ENCODE peak calls at places on chromosomes 11 and 22, in nine cellular contexts. V is CD8-positive, alpha-beta memory T cell; T is activated T-cell treated with anti-CD3 and anti-CD28 coated beads, Interleukin-2, amount 50 U/mL, for 72 hours; C is Calu3; W is activated CD8-positive, alpha-beta memory T cell treated with anti-CD3 and anti-CD28 coated beads for 24 hours; B is head of caudate nucleus; G is NCI-H1930; P is dermis blood vessel endothelial cell; Y is brain microvascular endothelial cell. K is an unnamed sample.

GRCh38 chr22:28772633-28773460 is at the start of gene CCDC117:
- DNase-seq in V (peak), T (peak), C (peak), W (peak), B (peak), G (peak), P (peak), Y (peak), K (peak)

GRCh38 chr11:85898456-85898855 is 43.3 kb downstream of the CCDC83 start:
- DNase-seq in V (no peak), T (no peak), C (no peak), W (no peak), B (no peak), G (no peak), P (no peak), Y (no peak), K (no peak)

GRCh38 chr22:37161442-37161841 is 11.7 kb upstream of the IL2RB start:
- DNase-seq in V (no peak), T (peak), C (no peak), W (no peak), B (no peak), G (no peak), P (peak), Y (no peak), K (no peak)

GRCh38 chr11:122234257-122234656 is 118.2 kb upstream of the BLID start:
- DNase-seq in V (no peak), T (no peak), C (no peak), W (no peak), B (peak), G (no peak), P (no peak), Y (no peak), K (no peak)

GRCh38 chr11:11230802-11231562 is 122.1 kb downstream of the CSNK2A3 start:
- DNase-seq in V (no peak), T (peak), C (peak), W (no peak), B (no peak), G (no peak), P (peak), Y (no peak), K (no peak)

GRCh38 chr11:72223615-72224586 is 666 bp upstream of the INPPL1 start:
- DNase-seq in V (peak), T (peak), C (peak), W (peak), B (peak), G (peak), P (peak), Y (no peak), K (no peak)

GRCh38 chr11:10908215-10908990 is 50.5 kb upstream of the ZBED5 start:
- DNase-seq in V (no peak), T (no peak), C (peak), W (no peak), B (no peak), G (no peak), P (peak), Y (peak), K (peak)

GRCh38 chr11:45662665-45663485 is 2.5 kb downstream of the CHST1 start:
- DNase-seq in V (no peak), T (peak), C (no peak), W (no peak), B (peak), G (no peak), P (peak), Y (peak), K (peak)

GRCh38 chr11:2743427-2744110 is 43.8 kb upstream of the KCNQ1OT1 start:
- DNase-seq in V (peak), T (no peak), C (no peak), W (no peak), B (no peak), G (no peak), P (no peak), Y (no peak), K (no peak)

GRCh38 chr11:22256876-22257275 is 64.0 kb downstream of the ANO5 start:
- DNase-seq in V (no peak), T (no peak), C (no peak), W (no peak), B (no peak), G (no peak), P (no peak), Y (no peak), K (no peak)

GRCh38 chr11:80958414-80958813 is 1517.6 kb upstream of the TENM4 start:
- DNase-seq in V (no peak), T (no peak), C (no peak), W (no peak), B (no peak), G (no peak), P (no peak), Y (peak), K (peak)

GRCh38 chr11:45964911-45965389 is 42.5 kb downstream of the LARGE2 start:
- DNase-seq in V (peak), T (peak), C (peak), W (peak), B (peak), G (peak), P (peak), Y (peak), K (peak)